ENCODE peak calls at places on chromosomes 11 and 22, in eight cellular contexts. R is GM19239, N is stomach, M is fibroblast of pulmonary artery, F is HTR-8/SVneo, Q is NCI-H2081, G is posterior cingulate gyrus, B is progenitor cell of endocrine pancreas. H is an unnamed sample.

GRCh38 chr11:65437436-65438227 is 15.0 kb downstream of the NEAT1 start:
- DNase-seq in R (no peak), F (no peak), Q (no peak), N (peak), G (no peak), M (peak), B (no peak), H (no peak)

GRCh38 chr22:29799217-29799680 is 32.1 kb downstream of the UQCR10 start:
- DNase-seq in Q (no peak), B (no peak), G (peak), N (peak), R (no peak), F (peak), M (peak), H (no peak)

GRCh38 chr11:72618801-72619200 is 55.4 kb downstream of the PDE2A start:
- DNase-seq in F (no peak), R (no peak), Q (no peak), B (no peak), N (no peak), M (peak), G (no peak), H (no peak)

GRCh38 chr11:9936754-9937153 is 272.9 kb downstream of the SWAP70 start:
- DNase-seq in R (no peak), B (no peak), Q (no peak), F (no peak), G (no peak), N (no peak), M (no peak), H (no peak)

GRCh38 chr22:37294747-37295146 is 12.4 kb downstream of the CYTH4 start:
- DNase-seq in G (no peak), F (no peak), M (no peak), Q (no peak), N (no peak), R (no peak), B (no peak), H (no peak)

GRCh38 chr22:38867496-38868285 is 4.3 kb downstream of the CBX6 start:
- DNase-seq in G (no peak), M (no peak), R (no peak), Q (no peak), B (no peak), N (no peak), F (no peak), H (no peak)

GRCh38 chr11:88494857-88495256 is 157.3 kb upstream of the CTSC start:
- DNase-seq in M (no peak), Q (no peak), N (no peak), G (no peak), B (no peak), F (no peak), R (no peak), H (no peak)

GRCh38 chr11:115153135-115153534 is 351.1 kb downstream of the CADM1 start:
- DNase-seq in M (no peak), F (no peak), Q (no peak), R (no peak), B (no peak), N (no peak), G (no peak), H (no peak)

GRCh38 chr22:38088723-38089473 is 4.9 kb upstream of the SLC16A8 start:
- DNase-seq in M (no peak), B (no peak), F (no peak), N (no peak), R (no peak), G (no peak), Q (no peak), H (no peak)

GRCh38 chr22:31139866-31140716 is at the start of gene PLA2G3:
- DNase-seq in N (peak), B (peak), R (no peak), G (no peak), Q (peak), F (no peak), M (peak), H (peak)

GRCh38 chr22:36197065-36197440 is 4.6 kb downstream of the APOL4 start:
- DNase-seq in Q (no peak), N (no peak), G (no peak), F (no peak), R (no peak), M (peak), B (no peak), H (peak)

GRCh38 chr22:19232620-19233019 is 54.1 kb upstream of the SLC25A1 start:
- DNase-seq in N (no peak), Q (peak), G (no peak), B (no peak), F (no peak), M (peak), R (no peak), H (no peak)

GRCh38 chr11:13052130-13052541 is 43.0 kb downstream of the RASSF10 start:
- DNase-seq in N (peak), G (no peak), B (no peak), Q (no peak), F (no peak), M (no peak), R (no peak), H (no peak)

GRCh38 chr11:121241300-121242176 is 51.0 kb upstream of the SC5D start:
- DNase-seq in Q (no peak), G (no peak), M (no peak), N (no peak), R (no peak), B (no peak), F (no peak), H (no peak)

GRCh38 chr22:34992672-34993071 is 73.3 kb upstream of the ISX start:
- DNase-seq in F (no peak), N (no peak), R (no peak), M (no peak), B (no peak), Q (no peak), G (no peak), H (no peak)

GRCh38 chr11:12842933-12843636 is 166.0 kb upstream of the RASSF10 start:
- DNase-seq in N (no peak), B (no peak), R (no peak), M (peak), G (no peak), Q (peak), F (no peak), H (no peak)

GRCh38 chr11:8765294-8765693 is 82.7 kb downstream of the RPL27A start:
- DNase-seq in F (peak), N (no peak), G (no peak), B (no peak), R (no peak), Q (no peak), M (peak), H (no peak)

GRCh38 chr11:28105869-28106268 is 2.1 kb downstream of the KIF18A start:
- DNase-seq in Q (no peak), R (no peak), F (no peak), N (no peak), B (no peak), M (no peak), G (no peak), H (no peak)

GRCh38 chr11:16082532-16083055 is 273.8 kb downstream of the SOX6 start:
- DNase-seq in M (no peak), Q (peak), F (no peak), B (no peak), R (no peak), N (no peak), G (no peak), H (no peak)

GRCh38 chr22:47309476-47309875 is 547.0 kb downstream of the TBC1D22A start:
- DNase-seq in B (no peak), Q (no peak), N (no peak), F (no peak), G (no peak), R (no peak), M (no peak), H (no peak)

GRCh38 chr11:44632466-44633123 is 67.1 kb downstream of the CD82 start:
- DNase-seq in N (peak), F (no peak), M (peak), Q (no peak), B (peak), G (no peak), R (no peak), H (peak)

GRCh38 chr11:61841636-61842332 is 13.7 kb downstream of the FADS2 start:
- DNase-seq in B (no peak), Q (no peak), G (no peak), N (no peak), F (no peak), R (no peak), M (no peak), H (no peak)

GRCh38 chr11:60334005-60334620 is 7.1 kb downstream of the MS4A6E start:
- DNase-seq in Q (peak), F (peak), M (peak), G (no peak), R (peak), N (peak), B (peak), H (peak)

GRCh38 chr11:47396049-47396320 is 12.4 kb upstream of the SLC39A13 start:
- DNase-seq in N (no peak), R (no peak), F (no peak), B (no peak), M (no peak), G (no peak), Q (no peak), H (no peak)

GRCh38 chr22:22945195-22945594 is 57.6 kb downstream of the IGLL5 start:
- DNase-seq in Q (no peak), B (no peak), N (peak), G (no peak), R (no peak), M (no peak), F (no peak), H (no peak)

GRCh38 chr22:23751441-23751996 is 607 bp upstream of the ZNF70 start:
- DNase-seq in R (no peak), G (no peak), M (no peak), Q (no peak), B (no peak), F (no peak), N (no peak), H (no peak)

GRCh38 chr11:12318791-12319733 is 58.3 kb upstream of the PARVA start:
- DNase-seq in R (no peak), F (no peak), B (no peak), N (no peak), M (peak), G (no peak), Q (peak), H (no peak)

GRCh38 chr11:14308114-14308896 is 50.7 kb downstream of the RRAS2 start:
- DNase-seq in F (peak), Q (no peak), B (no peak), M (peak), G (no peak), N (no peak), R (no peak), H (no peak)

GRCh38 chr11:45457649-45458048 is 171.5 kb upstream of the SYT13 start:
- DNase-seq in N (no peak), Q (no peak), F (peak), B (no peak), G (no peak), M (peak), R (no peak), H (no peak)

GRCh38 chr22:32218470-32218869 is 13.6 kb upstream of the RFPL2 start:
- DNase-seq in Q (no peak), B (no peak), N (no peak), G (no peak), M (no peak), F (no peak), R (no peak), H (no peak)